ENCODE peak calls at places on chromosomes 2 and 18, in seven cellular contexts. Y, N, T, W, G, V and K are unnamed samples.

GRCh38 chr2:218066946-218067515 is 2.0 kb upstream of the RUFY4 start:
- DNase-seq in Y (no peak), N (no peak), T (no peak), W (no peak), G (no peak), V (no peak), K (no peak)

GRCh38 chr18:79517322-79517721 is 121.6 kb downstream of the NFATC1 start:
- DNase-seq in Y (no peak), N (no peak), T (no peak), W (no peak), G (no peak), V (no peak), K (no peak)

GRCh38 chr2:239212121-239212520 is 188.7 kb downstream of the HDAC4 start:
- DNase-seq in Y (no peak), N (no peak), T (no peak), W (no peak), G (no peak), V (no peak), K (no peak)

GRCh38 chr2:170375192-170375591 is 197.2 kb downstream of the MYO3B start:
- DNase-seq in Y (no peak), N (no peak), T (no peak), W (no peak), G (no peak), V (no peak), K (no peak)

GRCh38 chr2:216634317-216635148 is 1.3 kb downstream of the IGFBP2 start:
- DNase-seq in Y (no peak), N (no peak), T (no peak), W (no peak), G (no peak), V (no peak), K (no peak)

GRCh38 chr2:8488001-8488738 is 193.7 kb upstream of the ID2 start:
- DNase-seq in Y (no peak), N (peak), T (no peak), W (peak), G (peak), V (peak), K (no peak)

GRCh38 chr2:145114726-145115125 is 594.8 kb upstream of the ZEB2 start:
- DNase-seq in Y (no peak), N (no peak), T (no peak), W (no peak), G (no peak), V (no peak), K (no peak)

GRCh38 chr18:10213526-10213925 is 240.9 kb upstream of the APCDD1 start:
- DNase-seq in Y (no peak), N (peak), T (no peak), W (no peak), G (no peak), V (no peak), K (no peak)

GRCh38 chr2:168661404-168661869 is 141.0 kb upstream of the NOSTRIN start:
- DNase-seq in Y (no peak), N (no peak), T (no peak), W (no peak), G (no peak), V (no peak), K (no peak)

GRCh38 chr2:166519391-166519962 is 25.4 kb upstream of the SCN7A start:
- DNase-seq in Y (no peak), N (no peak), T (no peak), W (no peak), G (no peak), V (no peak), K (no peak)

GRCh38 chr2:192500550-192501200 is 305.9 kb upstream of the TMEFF2 start:
- DNase-seq in Y (no peak), N (no peak), T (peak), W (no peak), G (no peak), V (no peak), K (no peak)

GRCh38 chr2:41933585-41934322 is 114.1 kb upstream of the PKDCC start:
- DNase-seq in Y (no peak), N (no peak), T (no peak), W (no peak), G (no peak), V (no peak), K (no peak)

GRCh38 chr2:85713836-85714235 is 19.7 kb downstream of the GNLY start:
- DNase-seq in Y (no peak), N (no peak), T (no peak), W (no peak), G (no peak), V (no peak), K (no peak)

GRCh38 chr2:67600946-67601345 is 203.8 kb downstream of the ETAA1 start:
- DNase-seq in Y (no peak), N (no peak), T (no peak), W (no peak), G (no peak), V (no peak), K (no peak)

GRCh38 chr2:241199897-241200821 is 11.7 kb downstream of the ANO7 start:
- DNase-seq in Y (no peak), N (no peak), T (no peak), W (no peak), G (no peak), V (no peak), K (no peak)

GRCh38 chr2:237732790-237733349 is 65.7 kb upstream of the RBM44 start:
- DNase-seq in Y (no peak), N (no peak), T (no peak), W (no peak), G (no peak), V (no peak), K (no peak)

GRCh38 chr2:32772623-32773221 is 144.9 kb downstream of the TTC27 start:
- DNase-seq in Y (no peak), N (peak), T (no peak), W (peak), G (peak), V (no peak), K (peak)

GRCh38 chr2:10141736-10142639 is 19.4 kb downstream of the RRM2 start:
- DNase-seq in Y (peak), N (peak), T (no peak), W (no peak), G (peak), V (peak), K (no peak)

GRCh38 chr18:44725300-44726096 is 44.8 kb downstream of the SETBP1 start:
- DNase-seq in Y (no peak), N (peak), T (no peak), W (no peak), G (no peak), V (peak), K (no peak)

GRCh38 chr2:26246818-26247217 is 2.1 kb downstream of the HADHB start:
- DNase-seq in Y (no peak), N (no peak), T (no peak), W (no peak), G (no peak), V (peak), K (no peak)

GRCh38 chr2:218883491-218884490 is 3.1 kb downstream of the WNT10A start:
- DNase-seq in Y (no peak), N (peak), T (no peak), W (no peak), G (no peak), V (peak), K (peak)